ENCODE peak calls at places on chromosome 3, in five cellular contexts. T, Z, U, S and M are unnamed samples.

GRCh38 chr3:126747768-126748167 is 43.7 kb downstream of the CHCHD6 start:
- DNase-seq in Z (no peak), U (no peak), S (no peak), T (no peak), M (no peak)

GRCh38 chr3:105806361-105806760 is 62.5 kb downstream of the CBLB start:
- DNase-seq in Z (peak; percentile 63), S (no peak), T (no peak), U (no peak), M (peak; percentile 10)

GRCh38 chr3:78887029-78887428 is 880.8 kb downstream of the ROBO1 start:
- DNase-seq in Z (peak; percentile 69), U (no peak), S (no peak), T (no peak), M (no peak)

GRCh38 chr3:72255736-72256559 is 471.0 kb upstream of the PROK2 start:
- DNase-seq in S (no peak), T (no peak), U (no peak), Z (no peak), M (no peak)

GRCh38 chr3:130392266-130392665 is 46.8 kb downstream of the COL6A5 start:
- DNase-seq in Z (no peak), T (no peak), S (no peak), U (no peak), M (no peak)

GRCh38 chr3:125125822-125126245 is 70.0 kb upstream of the HEG1 start:
- DNase-seq in T (no peak), S (no peak), U (no peak), Z (peak; percentile 95), M (no peak)

GRCh38 chr3:182303169-182303568 is 490.1 kb upstream of the ATP11B start:
- DNase-seq in U (no peak), T (no peak), Z (no peak), S (no peak), M (no peak)

GRCh38 chr3:41640076-41640475 is 321.8 kb downstream of the ULK4 start:
- DNase-seq in T (no peak), Z (no peak), U (no peak), S (no peak), M (no peak)

GRCh38 chr3:14812196-14812785 is 6.5 kb upstream of the FGD5 start:
- DNase-seq in T (no peak), S (no peak), U (no peak), Z (no peak), M (no peak)

GRCh38 chr3:43206632-43207031 is 79.7 kb upstream of the SNRK start:
- DNase-seq in Z (no peak), U (no peak), T (no peak), S (no peak), M (no peak)

GRCh38 chr3:69092030-69092513 is 7.3 kb downstream of the ARL6IP5 start:
- DNase-seq in U (no peak), S (no peak), T (no peak), Z (no peak), M (no peak)

GRCh38 chr3:150020527-150020926 is 49.8 kb upstream of the PFN2 start:
- DNase-seq in U (no peak), T (no peak), Z (peak; percentile 26), S (no peak), M (no peak)

GRCh38 chr3:195699860-195700259 is 20.9 kb upstream of the MUC20 start:
- DNase-seq in Z (no peak), U (no peak), T (no peak), S (no peak), M (no peak)

GRCh38 chr3:152071924-152072323 is 196.8 kb upstream of the MBNL1 start:
- DNase-seq in Z (peak; percentile 59), U (no peak), T (no peak), S (no peak), M (peak; percentile 20)

GRCh38 chr3:128620268-128620691 is 30.3 kb downstream of the RPN1 start:
- DNase-seq in S (no peak), U (no peak), Z (no peak), T (no peak), M (no peak)

GRCh38 chr3:52771334-52771681 is 568 bp upstream of the NEK4 start:
- DNase-seq in T (no peak), S (no peak), Z (no peak), U (no peak), M (no peak)

GRCh38 chr3:12335421-12335820 is 46.6 kb downstream of the PPARG start:
- DNase-seq in S (no peak), U (no peak), T (no peak), Z (no peak), M (no peak)

GRCh38 chr3:40192628-40193027 is 116.9 kb upstream of the EIF1B start:
- DNase-seq in T (no peak), Z (no peak), U (peak; percentile 39), S (no peak), M (no peak)

GRCh38 chr3:141796436-141797166 is 33.4 kb downstream of the GRK7 start:
- DNase-seq in S (no peak), Z (peak; percentile 73), U (no peak), T (no peak), M (peak; percentile 79)

GRCh38 chr3:3200632-3201212 is 21.2 kb upstream of the CRBN start:
- DNase-seq in U (no peak), S (peak; percentile 28), T (no peak), Z (peak; percentile 76), M (peak; percentile 49)

DNA sequence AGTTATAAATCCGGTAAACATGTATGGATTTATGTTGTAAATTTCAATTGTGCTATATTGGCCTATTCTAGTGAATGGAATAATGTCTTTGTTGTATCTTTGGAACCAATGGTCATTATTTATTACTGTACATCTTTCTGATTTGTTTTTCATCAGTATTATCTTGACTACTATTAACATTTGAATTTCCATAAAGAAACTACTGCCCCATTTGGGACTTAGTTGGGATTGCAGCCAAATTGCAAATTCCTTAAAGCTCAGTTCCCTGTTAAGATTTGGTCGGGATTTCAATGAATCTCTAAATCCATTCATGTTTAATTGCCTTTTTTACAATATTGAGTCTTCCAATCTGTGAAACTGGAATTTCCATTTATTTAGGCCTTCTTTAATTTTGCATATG is 822.4 kb upstream of the CADM2 start:
- DNase-seq in Z (no peak), T (no peak), U (no peak), S (no peak), M (no peak)
- TF ChIP-seq CTCF in Z (no peak), T (peak; percentile 73), U (no peak), S (no peak), M (no peak)

DNA sequence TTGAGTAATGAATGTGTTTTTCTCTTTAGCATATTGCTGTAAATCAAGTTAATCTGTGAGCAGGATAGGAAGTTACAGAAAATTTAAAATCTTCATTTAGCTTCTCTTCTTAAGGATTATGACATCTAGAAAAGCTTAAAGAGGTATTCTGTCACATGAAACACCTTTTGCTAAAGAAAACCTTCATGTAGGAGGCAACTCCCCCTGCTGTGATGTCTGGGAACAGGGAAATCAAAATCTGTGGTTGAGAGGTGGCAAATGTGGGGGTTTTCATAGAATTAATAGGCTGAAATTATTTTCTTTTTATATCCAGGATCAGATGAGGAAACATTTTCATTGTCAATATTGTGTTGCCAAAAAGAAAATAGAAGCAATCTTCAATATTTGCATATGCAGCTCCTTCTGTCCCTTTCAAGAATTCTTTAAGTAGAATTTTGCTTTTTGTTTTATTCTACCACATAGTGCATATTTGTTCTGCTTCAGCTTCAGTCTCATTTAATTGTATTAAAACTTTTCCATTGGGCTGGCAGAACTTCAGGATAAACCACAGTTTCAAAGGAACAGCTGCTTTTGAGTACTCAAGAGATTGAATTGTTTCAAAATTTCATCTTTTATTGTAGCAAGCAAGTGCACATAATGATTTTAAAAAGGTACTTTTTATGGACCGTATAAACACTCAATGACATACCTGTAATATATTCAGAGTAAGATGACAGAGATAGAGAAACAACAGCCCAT is 128.4 kb downstream of the RAP2B start:
- DNase-seq in T (no peak), S (no peak), U (no peak), Z (no peak), M (no peak)
- TF ChIP-seq CTCF in T (peak; percentile 71), S (no peak), U (peak; percentile 28), Z (peak; percentile 41), M (no peak)

DNA sequence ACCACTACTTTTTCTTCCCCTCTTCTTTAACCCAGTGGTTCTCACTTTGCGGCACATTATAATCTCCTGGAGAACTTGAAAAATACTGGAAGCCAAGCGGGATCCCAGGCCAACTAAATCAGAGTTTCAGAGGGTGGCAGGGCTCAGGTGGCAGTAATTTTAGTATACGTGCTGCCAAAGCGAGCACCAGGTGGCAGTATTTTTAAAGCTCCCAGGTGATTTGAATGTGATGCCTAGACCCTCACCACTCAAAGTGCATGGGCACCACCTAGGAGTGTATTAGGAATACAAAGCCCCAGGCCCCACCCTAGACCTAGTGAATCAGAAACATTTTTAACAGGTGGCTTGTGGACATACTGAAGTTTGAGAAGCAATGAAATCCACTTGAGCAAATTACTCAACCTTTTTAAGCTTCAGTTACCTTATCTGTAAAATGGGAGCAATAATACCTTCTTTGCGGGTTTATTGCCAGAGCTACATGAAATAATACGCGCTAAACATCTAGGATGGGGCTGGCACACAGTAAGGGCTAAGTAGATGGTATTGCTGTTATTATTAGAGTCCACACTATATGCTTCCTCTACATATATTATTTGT is 8.3 kb downstream of the B3GALNT1 start:
- DNase-seq in S (no peak), Z (no peak), T (no peak), U (no peak), M (no peak)
- TF ChIP-seq CTCF in S (no peak), Z (peak; percentile 42), T (peak; percentile 69), U (no peak), M (peak; percentile 2)

GRCh38 chr3:56094170-56094569 is 374.1 kb downstream of the ERC2 start:
- DNase-seq in S (no peak), T (no peak), Z (no peak), U (peak; percentile 74), M (no peak)
- TF ChIP-seq CTCF in S (no peak), T (no peak), Z (no peak), U (no peak), M (no peak)